ENCODE peak calls at places on chromosomes 12 and 14, in eight cellular contexts. U, L, P, X, Z, H, W and V are unnamed samples.
A peak's percentile ranks its signal among the peaks of the same experiment; 100 is the strongest.

GRCh38 chr12:27305673-27306504 is 26.7 kb upstream of the BMAL2 start:
- DNase-seq in U (peak; percentile 66), L (peak; percentile 36), P (no peak), X (peak; percentile 55), Z (no peak), H (peak; percentile 65), W (peak; percentile 21), V (peak; percentile 55)

GRCh38 chr12:5391638-5392037 is 40.3 kb upstream of the NTF3 start:
- DNase-seq in U (no peak), L (peak; percentile 65), P (no peak), X (no peak), Z (no peak), H (peak; percentile 21), W (no peak), V (no peak)

GRCh38 chr12:54204316-54204715 is 15.5 kb upstream of the SMUG1 start:
- DNase-seq in U (no peak), L (no peak), P (no peak), X (no peak), Z (no peak), H (no peak), W (no peak), V (no peak)

GRCh38 chr12:14910090-14910915 is 24.6 kb upstream of the MGP start:
- DNase-seq in U (no peak), L (no peak), P (no peak), X (peak; percentile 53), Z (peak; percentile 23), H (peak; percentile 19), W (no peak), V (no peak)

GRCh38 chr14:58100735-58101368 is 51.2 kb downstream of the ARMH4 start:
- DNase-seq in U (no peak), L (peak; percentile 65), P (no peak), X (peak; percentile 47), Z (no peak), H (peak; percentile 80), W (no peak), V (no peak)

GRCh38 chr12:78793491-78793890 is 71.1 kb upstream of the SYT1 start:
- DNase-seq in U (no peak), L (no peak), P (no peak), X (peak; percentile 69), Z (no peak), H (peak; percentile 3), W (no peak), V (no peak)

GRCh38 chr12:69150083-69150795 is 89.1 kb upstream of the CPSF6 start:
- DNase-seq in U (no peak), L (no peak), P (no peak), X (no peak), Z (no peak), H (no peak), W (no peak), V (no peak)

GRCh38 chr12:119288559-119288958 is 46.0 kb upstream of the CCDC60 start:
- DNase-seq in U (no peak), L (no peak), P (no peak), X (no peak), Z (no peak), H (no peak), W (no peak), V (no peak)

GRCh38 chr14:64510127-64510808 is 5.7 kb downstream of the ZBTB1 start:
- DNase-seq in U (peak; percentile 13), L (no peak), P (no peak), X (no peak), Z (no peak), H (no peak), W (no peak), V (no peak)

GRCh38 chr14:66070542-66071319 is 415.4 kb upstream of the CCDC196 start:
- DNase-seq in U (peak; percentile 45), L (peak; percentile 29), P (no peak), X (peak; percentile 16), Z (peak; percentile 78), H (no peak), W (peak; percentile 74), V (peak; percentile 21)